ENCODE peak calls at places on chromosomes 4 and X, in five cellular contexts. X is HT-29; A is A172; U is smooth muscle cell of the brain vasculature; H is activated naive CD8-positive, alpha-beta T cell treated with anti-CD3 and anti-CD28 coated beads for 36 hours. T is an unnamed sample.

GRCh38 chr4:35925806-35926205 is 318.5 kb downstream of the ARAP2 start:
- DNase-seq in X (no peak), H (no peak), A (peak), U (no peak), T (no peak)

GRCh38 chr4:41297832-41298231 is 41.1 kb downstream of the UCHL1 start:
- DNase-seq in H (no peak), X (no peak), A (no peak), U (no peak), T (no peak)

GRCh38 chrX:57251965-57252364 is 34.5 kb upstream of the FAAH2 start:
- DNase-seq in A (no peak), U (no peak), H (no peak), X (no peak), T (no peak)

GRCh38 chr4:138259801-138260200 is 17.7 kb upstream of the SLC7A11 start:
- DNase-seq in H (no peak), U (no peak), A (peak), X (peak), T (peak)

GRCh38 chrX:136397001-136397400 is 90.7 kb upstream of the BRS3 start:
- DNase-seq in X (peak), H (no peak), U (no peak), A (peak), T (peak)

GRCh38 chrX:42602566-42602965 is 175.4 kb downstream of the PPP1R2C start:
- DNase-seq in U (no peak), H (no peak), X (no peak), A (no peak), T (no peak)

GRCh38 chr4:137531951-137532868 is at the start of gene PCDH18:
- DNase-seq in H (no peak), A (peak), X (no peak), U (peak), T (peak)

GRCh38 chrX:118216488-118216887 is 99.9 kb upstream of the KLHL13 start:
- DNase-seq in H (no peak), A (no peak), U (no peak), X (no peak), T (peak)

GRCh38 chr4:20288047-20288650 is 36.4 kb downstream of the SLIT2 start:
- DNase-seq in H (no peak), U (no peak), A (no peak), X (no peak), T (no peak)

GRCh38 chr4:182306792-182307507 is 63.7 kb downstream of the TENM3 start:
- DNase-seq in X (peak), A (peak), U (no peak), H (no peak), T (no peak)

GRCh38 chrX:49915352-49916222 is 6.8 kb upstream of the CLCN5 start:
- DNase-seq in X (peak), U (no peak), H (peak), A (peak), T (peak)

GRCh38 chr4:107349266-107349665 is 313.2 kb upstream of the DKK2 start:
- DNase-seq in U (no peak), A (peak), X (no peak), H (no peak), T (no peak)

GRCh38 chr4:177367336-177367735 is 57.7 kb downstream of the NEIL3 start:
- DNase-seq in H (no peak), A (no peak), X (peak), U (no peak), T (peak)

GRCh38 chr4:118279328-118279727 is 73.5 kb downstream of the PRSS12 start:
- DNase-seq in U (no peak), H (no peak), X (peak), A (no peak), T (peak)

GRCh38 chr4:105807496-105807895 is 87.8 kb upstream of the NPNT start:
- DNase-seq in X (no peak), A (no peak), H (no peak), U (no peak), T (no peak)

GRCh38 chr4:3605491-3605890 is 73.3 kb upstream of the LRPAP1 start:
- DNase-seq in A (no peak), X (no peak), H (no peak), U (no peak), T (no peak)

GRCh38 chr4:186757696-186758330 is 34.2 kb upstream of the FAT1 start:
- DNase-seq in U (no peak), A (no peak), H (no peak), X (no peak), T (no peak)

GRCh38 chr4:152735302-152735917 is 44.1 kb downstream of the TIGD4 start:
- DNase-seq in X (peak), H (no peak), A (peak), U (no peak), T (peak)

GRCh38 chrX:73930300-73930699 is 367.3 kb downstream of the CHIC1 start:
- DNase-seq in H (no peak), U (no peak), X (no peak), A (peak), T (peak)

GRCh38 chrX:15194136-15194535 is 75.7 kb downstream of the ASB9 start:
- DNase-seq in H (no peak), X (no peak), A (no peak), U (no peak), T (no peak)

GRCh38 chr4:121822796-121823504 is 733 bp downstream of the CCNA2 start:
- DNase-seq in A (peak), U (no peak), X (peak), H (peak), T (peak)

GRCh38 chrX:47380268-47380667 is 9.9 kb downstream of the ZNF157 start:
- DNase-seq in X (no peak), H (peak), U (no peak), A (no peak), T (no peak)

GRCh38 chr4:123443401-123444297 is 47.1 kb downstream of the SPRY1 start:
- DNase-seq in X (no peak), U (no peak), H (peak), A (no peak), T (no peak)

GRCh38 chrX:37912286-37912685 is 64.9 kb upstream of the DYNLT3 start:
- DNase-seq in H (no peak), A (peak), U (no peak), X (peak), T (peak)

GRCh38 chr4:41797260-41797659 is 48.7 kb upstream of the PHOX2B start:
- DNase-seq in U (no peak), H (no peak), A (no peak), X (no peak), T (no peak)

GRCh38 chrX:9312922-9313867 is 151.7 kb upstream of the TBL1X start:
- DNase-seq in U (no peak), X (peak), A (peak), H (peak), T (peak)

GRCh38 chr4:137125011-137125410 is 407.3 kb downstream of the PCDH18 start:
- DNase-seq in H (no peak), X (no peak), A (peak), U (no peak), T (peak)

GRCh38 chr4:94365304-94365703 is 22.7 kb upstream of the HPGDS start:
- DNase-seq in U (no peak), X (no peak), A (no peak), H (no peak), T (no peak)

GRCh38 chrX:46576458-46576857 is 2.9 kb downstream of the CHST7 start:
- DNase-seq in U (no peak), A (no peak), H (no peak), X (no peak), T (no peak)

GRCh38 chr4:152965614-152966013 is 29.5 kb downstream of the FHDC1 start:
- DNase-seq in X (no peak), U (no peak), A (no peak), H (no peak), T (no peak)

GRCh38 chrX:54357414-54358377 is at the start of gene WNK3:
- DNase-seq in A (peak), X (no peak), U (peak), H (peak), T (peak)

GRCh38 chr4:16665942-16666586 is 232.4 kb downstream of the LDB2 start:
- DNase-seq in H (no peak), U (no peak), A (no peak), X (no peak), T (no peak)

GRCh38 chrX:129540068-129540653 is at the start of gene OCRL:
- DNase-seq in U (no peak), A (peak), X (peak), H (peak), T (peak)

GRCh38 chrX:24646745-24647182 is 383 bp downstream of the PCYT1B start:
- DNase-seq in H (no peak), U (no peak), A (no peak), X (no peak), T (peak)

GRCh38 chr4:122309988-122310626 is 68.7 kb upstream of the ADAD1 start:
- DNase-seq in A (no peak), U (no peak), H (no peak), X (peak), T (peak)

GRCh38 chr4:80276922-80277321 is 10.5 kb downstream of the FGF5 start:
- DNase-seq in X (no peak), U (no peak), A (no peak), H (no peak), T (no peak)

GRCh38 chrX:136126892-136127406 is 20.4 kb upstream of the FHL1 start:
- DNase-seq in X (no peak), U (no peak), A (no peak), H (no peak), T (no peak)

GRCh38 chr4:121943941-121944340 is 7.9 kb downstream of the TRPC3 start:
- DNase-seq in A (no peak), U (no peak), X (peak), H (peak), T (peak)